ENCODE peak calls at places on chromosome 18, in six cellular contexts. X is esophagus squamous epithelium, H is epithelial cell of esophagus, C is IMR-90, T is upper lobe of right lung, W is nephron progenitor cell. M is an unnamed sample.

GRCh38 chr18:12308386-12309100 is 502 bp downstream of the TUBB6 start:
- DNase-seq in X (peak; percentile 21), H (peak; percentile 84), C (peak; percentile 88), T (peak; percentile 91), W (peak; percentile 74), M (peak; percentile 86)

GRCh38 chr18:56391933-56392590 is 246.3 kb downstream of the TXNL1 start:
- DNase-seq in X (no peak), H (no peak), C (no peak), T (no peak), W (no peak), M (no peak)

GRCh38 chr18:72360628-72361027 is 183.5 kb downstream of the CBLN2 start:
- DNase-seq in X (no peak), H (peak; percentile 54), C (no peak), T (no peak), W (no peak), M (no peak)

GRCh38 chr18:33469699-33470098 is 29.2 kb upstream of the CCDC178 start:
- DNase-seq in X (no peak), H (no peak), C (no peak), T (no peak), W (no peak), M (no peak)

GRCh38 chr18:75438891-75439290 is 11.4 kb upstream of the SMIM21 start:
- DNase-seq in X (no peak), H (no peak), C (peak; percentile 49), T (no peak), W (no peak), M (no peak)

GRCh38 chr18:67731853-67732252 is 215.3 kb upstream of the DSEL start:
- DNase-seq in X (no peak), H (peak; percentile 88), C (peak; percentile 73), T (no peak), W (no peak), M (no peak)

GRCh38 chr18:35389095-35389618 is 12.0 kb upstream of the ZNF396 start:
- DNase-seq in X (no peak), H (no peak), C (peak; percentile 68), T (no peak), W (no peak), M (no peak)

GRCh38 chr18:68489018-68489792 is 225.7 kb downstream of the TMX3 start:
- DNase-seq in X (no peak), H (peak; percentile 30), C (no peak), T (no peak), W (no peak), M (no peak)

GRCh38 chr18:23683671-23684070 is 5.6 kb upstream of the LAMA3 start:
- DNase-seq in X (no peak), H (no peak), C (peak; percentile 20), T (no peak), W (no peak), M (no peak)

GRCh38 chr18:36127866-36128845 is 984 bp downstream of the SLC39A6 start:
- DNase-seq in X (no peak), H (peak; percentile 44), C (peak; percentile 69), T (no peak), W (peak; percentile 34), M (no peak)

GRCh38 chr18:9091066-9091476 is 11.4 kb upstream of the NDUFV2 start:
- DNase-seq in X (no peak), H (no peak), C (no peak), T (no peak), W (no peak), M (no peak)

GRCh38 chr18:40222736-40223135 is 1732.3 kb upstream of the PIK3C3 start:
- DNase-seq in X (no peak), H (no peak), C (peak; percentile 16), T (no peak), W (no peak), M (no peak)

GRCh38 chr18:3966246-3966984 is 488.7 kb downstream of the DLGAP1 start:
- DNase-seq in X (no peak), H (no peak), C (peak; percentile 50), T (no peak), W (no peak), M (no peak)

GRCh38 chr18:36301884-36302283 is 4.4 kb downstream of the FHOD3 start:
- DNase-seq in X (no peak), H (no peak), C (no peak), T (no peak), W (no peak), M (no peak)

GRCh38 chr18:62585274-62586147 is 62.7 kb downstream of the ZCCHC2 start:
- DNase-seq in X (no peak), H (no peak), C (no peak), T (no peak), W (no peak), M (no peak)

GRCh38 chr18:49858309-49859005 is 45.1 kb upstream of the ACAA2 start:
- DNase-seq in X (no peak), H (peak; percentile 81), C (peak; percentile 70), T (peak; percentile 75), W (peak; percentile 82), M (no peak)

GRCh38 chr18:36534154-36534688 is 236.7 kb downstream of the FHOD3 start:
- DNase-seq in X (no peak), H (peak; percentile 7), C (no peak), T (no peak), W (no peak), M (no peak)

GRCh38 chr18:35027206-35027605 is 14.0 kb upstream of the MAPRE2 start:
- DNase-seq in X (no peak), H (no peak), C (no peak), T (no peak), W (no peak), M (no peak)

GRCh38 chr18:69128978-69129377 is 271.7 kb upstream of the DOK6 start:
- DNase-seq in X (no peak), H (no peak), C (no peak), T (no peak), W (no peak), M (no peak)

GRCh38 chr18:24567199-24567598 is 106.8 kb downstream of the HRH4 start:
- DNase-seq in X (no peak), H (peak; percentile 90), C (peak; percentile 59), T (no peak), W (no peak), M (no peak)

GRCh38 chr18:68035709-68036522 is 519.4 kb upstream of the DSEL start:
- DNase-seq in X (no peak), H (no peak), C (peak; percentile 48), T (no peak), W (no peak), M (no peak)

GRCh38 chr18:58254873-58255511 is 211.0 kb downstream of the NEDD4L start:
- DNase-seq in X (no peak), H (no peak), C (peak; percentile 51), T (no peak), W (peak; percentile 37), M (no peak)

GRCh38 chr18:24631238-24632025 is 171.0 kb downstream of the HRH4 start:
- DNase-seq in X (no peak), H (no peak), C (peak; percentile 15), T (no peak), W (no peak), M (no peak)

GRCh38 chr18:48831802-48832201 is 119.0 kb downstream of the SMAD7 start:
- DNase-seq in X (no peak), H (no peak), C (no peak), T (no peak), W (no peak), M (no peak)

GRCh38 chr18:49814147-49814499 is 790 bp upstream of the ACAA2 start:
- DNase-seq in X (no peak), H (peak; percentile 77), C (peak; percentile 69), T (peak; percentile 82), W (peak; percentile 64), M (peak; percentile 53)

GRCh38 chr18:12038082-12038660 is 55.5 kb upstream of the ANKRD62 start:
- DNase-seq in X (no peak), H (peak; percentile 70), C (no peak), T (no peak), W (peak; percentile 34), M (no peak)

GRCh38 chr18:24170389-24170788 is 31.5 kb downstream of the CABYR start:
- DNase-seq in X (no peak), H (no peak), C (no peak), T (no peak), W (no peak), M (no peak)

DNA sequence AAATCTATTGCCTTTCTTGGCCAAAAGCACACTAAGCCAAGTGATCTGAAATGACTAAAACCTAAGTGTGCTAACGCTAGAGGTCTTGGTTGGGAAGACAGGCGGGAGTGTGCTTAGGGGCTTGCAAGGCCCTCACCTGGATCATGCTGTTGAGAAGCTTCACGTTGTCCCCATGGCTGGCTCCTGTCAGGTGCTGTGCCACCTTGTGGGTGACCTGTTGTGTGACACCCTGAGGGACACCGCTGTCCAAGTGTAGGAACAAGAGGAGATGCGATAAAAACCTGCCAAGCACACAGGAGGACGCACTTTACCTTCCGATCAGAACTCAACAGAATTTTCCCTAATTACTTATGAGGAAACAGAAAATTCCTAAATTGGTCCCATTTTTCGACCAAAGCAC is 50.8 kb downstream of the EPG5 start:
- DNase-seq in X (no peak), H (no peak), C (no peak), T (no peak), W (no peak), M (no peak)
- TF ChIP-seq CTCF in X (no peak), H (peak; percentile 12), C (no peak), T (no peak), W (no peak), M (no peak)

DNA sequence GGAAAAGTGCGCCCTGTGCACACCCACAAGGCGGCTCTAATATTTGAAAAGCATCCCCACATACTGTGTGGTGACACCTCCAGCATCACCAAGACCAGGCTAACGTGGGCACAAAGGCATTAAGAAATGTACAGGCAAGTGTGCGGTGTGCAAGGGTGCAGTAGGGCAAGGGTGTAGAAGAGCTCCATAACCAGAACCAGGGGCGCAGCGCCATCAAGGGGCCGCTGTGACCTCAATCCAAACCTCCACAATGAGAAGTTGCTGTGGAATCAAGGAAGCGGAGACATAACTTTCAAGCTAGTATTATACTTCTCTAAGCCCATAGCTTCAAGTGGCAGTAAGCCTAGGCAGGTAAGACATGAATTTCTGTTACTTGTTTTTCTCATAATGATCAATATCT is 13.0 kb downstream of the L3MBTL4 start:
- DNase-seq in X (no peak), H (no peak), C (no peak), T (no peak), W (peak; percentile 54), M (no peak)
- TF ChIP-seq CTCF in X (no peak), H (no peak), C (peak; percentile 14), T (no peak), W (peak; percentile 55), M (no peak)

GRCh38 chr18:45169610-45170009 is 445.7 kb upstream of the SLC14A2 start:
- DNase-seq in X (no peak), H (peak; percentile 90), C (peak; percentile 90), T (no peak), W (no peak), M (no peak)
- TF ChIP-seq CTCF in X (no peak), H (peak; percentile 36), C (no peak), T (no peak), W (no peak), M (no peak)

DNA sequence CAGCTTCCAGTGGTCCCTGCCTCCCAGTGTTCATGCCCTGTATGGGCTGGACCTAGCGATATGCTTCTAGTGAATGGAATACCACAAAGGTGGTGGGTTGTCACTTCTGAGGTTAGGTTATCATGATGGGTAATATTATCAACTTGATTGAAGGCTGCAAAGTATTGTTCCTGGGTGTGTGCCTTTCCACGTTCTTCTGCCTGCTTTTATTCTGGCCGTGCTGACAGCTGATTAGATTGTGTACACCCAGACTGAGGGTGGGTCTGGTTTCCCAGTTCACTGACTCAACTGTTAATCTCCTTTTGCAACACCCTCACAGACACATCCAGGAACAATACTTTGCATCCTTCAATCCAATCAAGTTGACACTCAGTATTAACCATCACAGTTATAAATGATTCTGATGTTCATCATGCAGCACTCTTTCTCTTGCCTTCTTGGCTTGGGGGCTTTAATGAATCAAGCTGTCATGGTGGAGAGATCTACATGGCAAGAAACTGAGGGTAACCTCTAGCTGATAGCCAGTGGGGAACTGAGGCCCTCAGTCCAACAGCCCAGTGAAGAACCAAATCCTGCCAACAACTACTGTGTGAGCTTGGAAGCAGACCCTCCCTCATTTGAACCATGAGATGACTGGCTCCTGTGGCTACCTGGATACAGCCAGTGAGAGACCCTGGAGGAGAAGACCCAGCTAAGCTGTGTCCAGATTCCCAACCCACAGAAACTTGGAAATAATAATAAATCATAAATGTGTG is 63.0 kb upstream of the CELF4 start:
- DNase-seq in X (no peak), H (no peak), C (no peak), T (no peak), W (no peak), M (no peak)
- TF ChIP-seq CTCF in X (no peak), H (no peak), C (no peak), T (no peak), W (no peak), M (no peak)

M was measured in CD14-positive monocyte.